ENCODE peak calls at places on chromosomes 13 and 19, in seven cellular contexts. M is pancreas, X is IMR-90, P is astrocyte of the cerebellum, D is upper lobe of right lung, K is HCT116, L is HFF-Myc. J is an unnamed sample.

GRCh38 chr19:13033819-13034611 is 38.7 kb downstream of the NFIX start:
- DNase-seq in P (peak), M (peak), X (peak), L (no peak), K (peak), D (peak), J (no peak)

GRCh38 chr19:13092608-13093260 is 9.9 kb downstream of the LYL1 start:
- DNase-seq in L (no peak), M (no peak), K (no peak), D (no peak), P (peak), X (peak), J (no peak)

GRCh38 chr19:49333426-49334288 is 1.5 kb upstream of the CD37 start:
- DNase-seq in L (no peak), P (no peak), X (peak), K (no peak), D (peak), M (peak), J (no peak)

GRCh38 chr19:49746206-49746958 is 16.7 kb downstream of the TSKS start:
- DNase-seq in M (peak), P (no peak), D (peak), X (no peak), K (peak), L (no peak), J (no peak)

GRCh38 chr19:1146418-1146711 is 27.7 kb downstream of the SBNO2 start:
- DNase-seq in L (no peak), K (no peak), P (no peak), M (no peak), D (no peak), X (no peak), J (no peak)

GRCh38 chr13:33153421-33154381 is 131.9 kb downstream of the STARD13 start:
- DNase-seq in M (no peak), X (peak), L (no peak), D (no peak), P (peak), K (no peak), J (no peak)

GRCh38 chr19:4140237-4140711 is 13.2 kb upstream of the CREB3L3 start:
- DNase-seq in K (peak), L (no peak), D (no peak), M (no peak), X (peak), P (no peak), J (peak)

GRCh38 chr19:11364935-11365334 is 9.5 kb upstream of the SWSAP1 start:
- DNase-seq in L (no peak), M (no peak), P (no peak), K (no peak), X (no peak), D (no peak), J (no peak)

GRCh38 chr13:22736768-22737092 is 444.0 kb upstream of the SGCG start:
- DNase-seq in M (no peak), L (no peak), X (no peak), D (no peak), K (no peak), P (no peak), J (no peak)

GRCh38 chr19:2371656-2372055 is 11.6 kb downstream of the TMPRSS9 start:
- DNase-seq in X (peak), M (no peak), P (no peak), K (no peak), D (no peak), L (no peak), J (no peak)

GRCh38 chr13:92221916-92222315 is 823.5 kb downstream of the GPC5 start:
- DNase-seq in X (no peak), K (no peak), D (no peak), L (no peak), P (no peak), M (no peak), J (no peak)

GRCh38 chr19:13483215-13483614 is 23.1 kb downstream of the CACNA1A start:
- DNase-seq in P (no peak), L (no peak), M (no peak), D (no peak), X (no peak), K (peak), J (no peak)

GRCh38 chr13:34357435-34358232 is 539.7 kb downstream of the RFC3 start:
- DNase-seq in D (no peak), K (no peak), X (peak), P (no peak), M (no peak), L (peak), J (no peak)

GRCh38 chr19:38039966-38040365 is 133.0 kb downstream of the SIPA1L3 start:
- DNase-seq in L (peak), P (no peak), X (peak), D (no peak), M (no peak), K (no peak), J (no peak)

GRCh38 chr19:30123611-30124010 is 181.6 kb downstream of the URI1 start:
- DNase-seq in D (peak), X (no peak), M (no peak), P (no peak), L (no peak), K (no peak), J (no peak)

DNA sequence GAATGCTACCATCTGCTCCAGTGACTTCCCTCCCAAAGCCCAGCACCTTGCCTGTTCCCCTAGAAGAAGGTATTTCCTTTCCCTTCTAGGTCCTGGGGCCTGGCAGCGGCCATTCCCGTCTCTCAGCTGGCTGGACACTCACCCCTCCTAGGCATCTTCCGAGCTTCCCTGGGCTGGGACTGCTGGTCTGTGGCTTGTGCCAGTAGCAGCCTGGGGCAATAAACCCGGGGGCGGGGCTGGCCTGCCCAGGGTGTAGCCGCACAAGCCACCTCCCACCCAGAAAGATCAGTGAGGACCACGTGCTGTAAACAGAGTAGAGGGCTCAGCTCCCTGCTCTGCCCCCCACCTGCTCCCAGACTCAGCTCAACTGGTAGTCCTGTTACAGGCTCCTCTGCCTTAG is 15.0 kb downstream of the LIPE start:
- DNase-seq in X (no peak), L (no peak), D (no peak), M (no peak), P (no peak), K (no peak), J (no peak)
- H3K4me3 ChIP-seq in X (no peak), L (no peak), D (no peak), M (no peak), P (no peak), K (no peak), J (no peak)

DNA sequence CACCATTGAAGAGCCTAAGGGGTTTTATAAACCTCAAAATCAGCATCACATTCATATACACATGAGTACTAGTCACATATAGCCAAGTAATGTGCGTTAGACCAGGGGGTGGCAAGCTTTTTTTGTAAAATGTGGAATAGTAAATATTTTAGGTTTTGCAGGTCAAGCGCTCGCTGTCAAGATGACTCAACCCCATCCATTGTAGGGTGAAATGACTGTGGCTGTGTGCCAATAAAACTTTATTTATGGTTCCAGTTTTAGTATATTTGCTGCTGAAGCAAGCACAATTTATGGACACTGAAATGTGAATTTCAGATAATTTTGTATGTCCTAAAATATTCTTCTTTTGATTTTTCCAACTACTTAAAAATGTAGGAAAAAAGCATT is 21.6 kb downstream of the RFX2 start:
- DNase-seq in K (no peak), D (no peak), L (no peak), X (peak), M (no peak), P (no peak), J (no peak)
- H3K4me3 ChIP-seq in K (peak), D (no peak), L (no peak), X (no peak), M (no peak), P (no peak), J (no peak)

GRCh38 chr13:37288057-37288720 is 182.7 kb upstream of the CSNK1A1L start:
- DNase-seq in P (no peak), M (no peak), K (no peak), X (no peak), D (no peak), L (no peak), J (no peak)
- H3K4me3 ChIP-seq in P (no peak), M (no peak), K (no peak), X (no peak), D (no peak), L (no peak), J (no peak)

DNA sequence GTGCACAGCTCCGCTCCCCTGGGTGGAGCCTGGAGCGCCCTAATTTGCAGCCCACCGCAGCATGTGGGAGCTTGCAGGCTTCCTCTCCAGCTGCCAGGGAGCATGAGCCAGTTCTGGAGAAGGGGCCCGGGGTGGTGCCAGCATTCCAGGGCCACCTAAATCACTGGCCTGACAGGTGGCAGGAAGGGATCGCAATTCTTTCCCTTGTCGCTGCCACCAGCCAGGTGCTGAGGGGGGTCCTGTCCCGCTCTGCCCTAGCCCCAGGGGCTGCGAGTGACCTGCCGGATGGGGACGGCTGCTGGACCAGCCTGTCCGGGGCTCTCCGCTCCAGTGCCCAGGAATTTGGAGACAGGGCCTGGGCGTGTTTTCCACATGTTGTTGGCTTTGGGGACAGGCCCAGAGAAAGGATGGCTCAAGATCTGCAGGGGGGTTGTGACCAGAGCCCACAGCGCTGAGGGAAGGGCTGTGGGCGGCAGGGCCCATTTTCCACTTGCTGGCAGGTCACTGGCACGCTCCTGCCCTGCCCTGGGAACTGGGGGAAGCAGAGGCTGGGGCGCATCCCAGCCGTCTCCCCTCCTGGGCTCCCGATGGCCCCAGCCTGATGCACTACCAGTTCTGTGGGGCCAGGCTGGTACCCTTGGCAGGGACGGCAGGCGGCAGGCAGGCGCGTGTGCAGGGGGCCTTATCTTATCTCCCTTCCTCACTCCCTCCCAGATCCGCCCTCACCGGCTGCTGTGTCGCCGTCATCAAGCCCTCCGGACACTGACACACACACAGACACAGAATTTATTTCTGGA is 9.5 kb downstream of the NDUFA11 start:
- DNase-seq in D (no peak), P (no peak), L (no peak), K (no peak), M (no peak), X (no peak), J (peak)
- H3K4me3 ChIP-seq in D (no peak), P (no peak), L (no peak), K (no peak), M (no peak), X (no peak), J (no peak)

GRCh38 chr13:113110048-113110851 is 4.7 kb downstream of the F7 start:
- DNase-seq in D (peak), M (no peak), P (no peak), K (no peak), X (no peak), L (no peak), J (no peak)

GRCh38 chr13:113112893-113113845 is 7.6 kb downstream of the F7 start:
- DNase-seq in P (no peak), D (peak), L (no peak), X (no peak), M (peak), K (no peak), J (no peak)

GRCh38 chr13:113109151-113110047 is 3.8 kb downstream of the F7 start:
- DNase-seq in X (no peak), K (no peak), D (peak), P (no peak), L (no peak), M (no peak), J (no peak)

GRCh38 chr13:113113846-113114271 is 8.3 kb downstream of the F7 start:
- DNase-seq in M (peak), P (no peak), L (no peak), X (no peak), D (peak), K (no peak), J (no peak)

DNA sequence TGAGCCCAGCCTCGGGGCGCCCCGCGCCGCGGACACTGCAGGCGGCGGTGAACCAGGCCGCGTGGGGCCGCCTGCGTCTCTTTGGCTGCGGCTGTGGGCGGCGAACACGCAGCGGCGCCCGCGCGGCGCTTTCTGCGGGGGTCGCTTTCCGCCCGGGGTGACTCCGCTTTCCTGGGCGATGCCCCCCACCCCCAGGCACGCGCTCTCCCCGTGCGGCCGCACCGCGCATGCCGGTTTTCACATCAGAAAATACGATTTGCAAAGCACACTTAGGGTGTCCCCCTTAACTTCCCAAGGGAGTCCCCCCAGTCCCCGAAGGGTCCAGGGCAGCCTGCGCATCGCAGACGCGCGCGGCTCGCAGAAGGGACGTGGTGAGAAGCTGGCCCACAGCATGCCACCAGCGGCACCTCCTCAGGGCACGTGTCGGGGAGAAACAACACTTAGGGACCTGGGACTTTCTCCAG is 5.3 kb downstream of the F7 start:
- DNase-seq in D (no peak), M (no peak), P (no peak), L (no peak), X (no peak), K (no peak), J (no peak)
- H3K4me3 ChIP-seq in D (peak), M (peak), P (peak), L (no peak), X (peak), K (no peak), J (peak)

GRCh38 chr13:25775986-25776385 is 275.8 kb downstream of the SHISA2 start:
- DNase-seq in D (no peak), M (no peak), K (no peak), X (no peak), L (no peak), P (no peak), J (no peak)
- H3K4me3 ChIP-seq in D (no peak), M (no peak), K (no peak), X (no peak), L (no peak), P (no peak), J (no peak)

DNA sequence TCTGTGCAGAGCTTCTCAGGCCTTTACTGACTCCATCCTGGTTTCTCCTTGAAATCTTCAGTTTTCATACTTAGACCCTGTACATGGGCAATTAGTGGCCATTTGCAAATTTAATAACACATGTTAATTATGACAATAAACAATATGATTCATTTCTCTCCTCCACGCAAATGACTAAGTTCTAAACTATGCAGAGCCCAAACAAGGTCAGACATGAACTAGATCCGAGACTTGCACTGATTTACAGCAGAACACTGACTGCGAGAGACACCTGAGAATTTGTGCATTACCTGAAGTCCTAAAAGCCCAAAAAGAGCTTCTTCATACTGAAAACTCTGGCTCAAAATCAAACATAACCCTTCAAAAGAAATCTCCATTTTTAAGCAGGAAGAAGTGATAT is 521.8 kb downstream of the MYO16 start:
- DNase-seq in P (no peak), D (no peak), L (no peak), K (no peak), X (no peak), M (no peak), J (no peak)
- H3K4me3 ChIP-seq in P (no peak), D (no peak), L (no peak), K (peak), X (no peak), M (no peak), J (no peak)